ENCODE peak calls at places on chromosomes 11 and 22, in ten cellular contexts. G, P, X, J, L, V, Y, D, A and K are unnamed samples.

GRCh38 chr11:111623527-111624030 is 21.3 kb downstream of the SIK2 start:
- DNase-seq in G (no peak), P (peak; percentile 39), X (no peak), J (no peak), L (no peak), V (no peak), Y (no peak), D (peak; percentile 65), A (peak; percentile 86), K (peak; percentile 48)

GRCh38 chr11:65429069-65429681 is 6.6 kb downstream of the NEAT1 start:
- DNase-seq in G (peak; percentile 84), P (peak; percentile 66), X (peak; percentile 76), J (peak; percentile 40), L (no peak), V (peak; percentile 31), Y (peak; percentile 69), D (peak; percentile 59), A (no peak), K (peak; percentile 43)

GRCh38 chr11:8209208-8209807 is 40.5 kb upstream of the RIC3 start:
- DNase-seq in G (no peak), P (no peak), X (no peak), J (no peak), L (no peak), V (no peak), Y (no peak), D (no peak), A (no peak), K (peak; percentile 33)

GRCh38 chr11:1762537-1763302 is 1.0 kb downstream of the CTSD start:
- DNase-seq in G (peak; percentile 69), P (peak; percentile 92), X (no peak), J (no peak), L (peak; percentile 19), V (peak; percentile 74), Y (no peak), D (peak; percentile 91), A (peak; percentile 83), K (peak; percentile 93)

GRCh38 chr11:27084407-27084985 is 43.9 kb downstream of the BBOX1 start:
- DNase-seq in G (no peak), P (no peak), X (peak; percentile 30), J (no peak), L (no peak), V (no peak), Y (no peak), D (no peak), A (no peak), K (no peak)

GRCh38 chr11:34602245-34602644 is 18.6 kb upstream of the EHF start:
- DNase-seq in G (no peak), P (peak; percentile 71), X (no peak), J (no peak), L (peak; percentile 51), V (no peak), Y (no peak), D (peak; percentile 64), A (no peak), K (peak; percentile 77)

GRCh38 chr11:80346660-80347059 is 905.8 kb upstream of the TENM4 start:
- DNase-seq in G (no peak), P (no peak), X (no peak), J (no peak), L (no peak), V (no peak), Y (no peak), D (no peak), A (no peak), K (no peak)

GRCh38 chr11:10762185-10762584 is 11.1 kb downstream of the CTR9 start:
- DNase-seq in G (no peak), P (no peak), X (no peak), J (no peak), L (no peak), V (no peak), Y (no peak), D (no peak), A (no peak), K (no peak)

GRCh38 chr11:63614136-63614664 is at the start of gene PLAAT3:
- DNase-seq in G (peak; percentile 82), P (peak; percentile 79), X (no peak), J (peak; percentile 79), L (peak; percentile 36), V (peak; percentile 89), Y (peak; percentile 87), D (peak; percentile 78), A (no peak), K (peak; percentile 85)

GRCh38 chr11:13333456-13333957 is 55.9 kb downstream of the BMAL1 start:
- DNase-seq in G (peak; percentile 54), P (peak; percentile 43), X (no peak), J (no peak), L (peak; percentile 77), V (no peak), Y (no peak), D (peak; percentile 58), A (peak; percentile 18), K (peak; percentile 54)

GRCh38 chr11:36010010-36010740 is 66.3 kb downstream of the LDLRAD3 start:
- DNase-seq in G (no peak), P (no peak), X (peak; percentile 57), J (no peak), L (no peak), V (no peak), Y (no peak), D (no peak), A (no peak), K (no peak)

GRCh38 chr11:129853508-129854228 is 38.0 kb downstream of the TMEM45B start:
- DNase-seq in G (peak; percentile 48), P (peak; percentile 81), X (peak; percentile 49), J (peak; percentile 31), L (no peak), V (no peak), Y (no peak), D (peak; percentile 86), A (peak; percentile 85), K (peak; percentile 89)

GRCh38 chr22:22894740-22895731 is 7.4 kb downstream of the IGLL5 start:
- DNase-seq in G (no peak), P (no peak), X (no peak), J (no peak), L (no peak), V (no peak), Y (peak; percentile 28), D (peak; percentile 11), A (no peak), K (no peak)
- H3K4me3 ChIP-seq in G (no peak overlapping the region), P (no peak overlapping the region), X (no peak overlapping the region), J (no peak overlapping the region), L (no peak overlapping the region), V (no peak overlapping the region), Y (no peak overlapping the region), D (no peak overlapping the region), A (no peak overlapping the region), K (no peak overlapping the region)

GRCh38 chr22:21657361-21658118 is 8.3 kb upstream of the PPIL2 start:
- DNase-seq in G (peak; percentile 52), P (peak; percentile 86), X (peak; percentile 8), J (peak; percentile 34), L (peak; percentile 31), V (peak; percentile 77), Y (no peak), D (peak; percentile 89), A (peak; percentile 70), K (peak; percentile 86)
- TF ChIP-seq POLR2A in G (peak; percentile 21), P (no peak), X (no peak), J (no peak), L (peak; percentile 64), V (no peak), Y (no peak), D (no peak), A (peak; percentile 82), K (no peak)

GRCh38 chr22:48803171-48803992 is 1024.3 kb downstream of the BRD1 start:
- DNase-seq in G (no peak), P (no peak), X (no peak), J (no peak), L (no peak), V (no peak), Y (no peak), D (no peak), A (no peak), K (no peak)
- H3K9me3 ChIP-seq in G (no peaks in the 10 kb centered on the region), P (no peaks in the 10 kb centered on the region), X (peaks cover 76% of the 10 kb centered on the region), J (no peaks in the 10 kb centered on the region), L (no peaks in the 10 kb centered on the region), V (no peaks in the 10 kb centered on the region), Y (no peaks in the 10 kb centered on the region), D (no peaks in the 10 kb centered on the region), A (no peaks in the 10 kb centered on the region), K (no peaks in the 10 kb centered on the region)

DNA sequence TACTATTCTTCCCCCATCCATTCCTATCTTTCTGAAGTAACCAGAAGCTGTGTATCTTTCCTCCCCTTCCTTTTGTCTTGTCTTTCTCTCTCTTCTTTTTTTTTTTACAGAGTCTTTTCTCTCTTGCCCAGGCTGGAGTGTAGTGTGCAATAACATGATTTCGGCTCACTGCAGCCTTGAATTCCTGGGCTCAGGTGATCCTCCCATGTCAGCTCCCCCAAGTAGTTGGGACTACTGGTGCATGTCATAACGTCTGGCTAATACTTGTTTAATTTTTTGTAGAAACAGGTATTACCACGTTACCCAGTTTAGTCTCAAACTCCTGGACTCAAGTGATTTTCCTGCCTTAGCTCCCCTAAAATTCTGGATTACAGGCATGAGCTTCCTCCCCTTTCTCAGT is 86.5 kb downstream of the IGLL5 start:
- DNase-seq in G (no peak), P (no peak), X (no peak), J (no peak), L (no peak), V (no peak), Y (no peak), D (no peak), A (no peak), K (no peak)
- H3K4me3 ChIP-seq in G (no peak overlapping the region), P (no peak overlapping the region), X (no peak overlapping the region), J (no peak overlapping the region), L (no peak overlapping the region), V (no peak overlapping the region), Y (no peak overlapping the region), D (no peak overlapping the region), A (no peak overlapping the region), K (no peak overlapping the region)

GRCh38 chr22:50621491-50621880 is 6.5 kb downstream of the ARSA start:
- DNase-seq in G (no peak), P (no peak), X (no peak), J (no peak), L (no peak), V (no peak), Y (no peak), D (peak; percentile 44), A (no peak), K (no peak)
- TF ChIP-seq POLR2A in G (no peak), P (no peak), X (no peak), J (no peak), L (no peak), V (no peak), Y (no peak), D (peak; percentile 18), A (no peak), K (no peak)